ENCODE peak calls at places on chromosomes 5 and 9, in seven cellular contexts. One of them, this sample, is unnamed.

GRCh38 chr9:20042312-20042711 is 253.5 kb upstream of the SLC24A2 start:
- DNase-seq in thyroid gland: no peak
- DNase-seq in HepG2: no peak
- DNase-seq in heart left ventricle: no peak
- DNase-seq in IMR-90: no peak
- DNase-seq in upper lobe of left lung: no peak
- DNase-seq in A549: no peak
- DNase-seq in this sample: no peak

GRCh38 chr5:135242021-135242480 is 157.0 kb downstream of the MACROH2A1 start:
- DNase-seq in thyroid gland: peak; percentile 87
- DNase-seq in HepG2: no peak
- DNase-seq in heart left ventricle: no peak
- DNase-seq in IMR-90: peak; percentile 64
- DNase-seq in upper lobe of left lung: no peak
- DNase-seq in A549: no peak
- DNase-seq in this sample: no peak

GRCh38 chr9:27489087-27489876 is 34.8 kb upstream of the IFNK start:
- DNase-seq in thyroid gland: no peak
- DNase-seq in HepG2: no peak
- DNase-seq in heart left ventricle: no peak
- DNase-seq in IMR-90: no peak
- DNase-seq in upper lobe of left lung: no peak
- DNase-seq in A549: no peak
- DNase-seq in this sample: no peak

GRCh38 chr9:89814340-89815040 is 209.7 kb downstream of the GADD45G start:
- DNase-seq in thyroid gland: no peak
- DNase-seq in HepG2: no peak
- DNase-seq in heart left ventricle: no peak
- DNase-seq in IMR-90: peak; percentile 3
- DNase-seq in upper lobe of left lung: no peak
- DNase-seq in A549: no peak
- DNase-seq in this sample: no peak

GRCh38 chr9:85118990-85119755 is 449.6 kb downstream of the NTRK2 start:
- DNase-seq in thyroid gland: no peak
- DNase-seq in HepG2: no peak
- DNase-seq in heart left ventricle: no peak
- DNase-seq in IMR-90: no peak
- DNase-seq in upper lobe of left lung: no peak
- DNase-seq in A549: peak; percentile 4
- DNase-seq in this sample: no peak

GRCh38 chr5:126031989-126032716 is 391.1 kb upstream of the GRAMD2B start:
- DNase-seq in thyroid gland: peak; percentile 45
- DNase-seq in HepG2: no peak
- DNase-seq in heart left ventricle: peak; percentile 80
- DNase-seq in IMR-90: peak; percentile 35
- DNase-seq in upper lobe of left lung: no peak
- DNase-seq in A549: no peak
- DNase-seq in this sample: no peak

GRCh38 chr5:100855295-100855694 is 47.8 kb downstream of the ST8SIA4 start:
- DNase-seq in thyroid gland: no peak
- DNase-seq in HepG2: no peak
- DNase-seq in heart left ventricle: no peak
- DNase-seq in IMR-90: no peak
- DNase-seq in upper lobe of left lung: no peak
- DNase-seq in A549: no peak
- DNase-seq in this sample: no peak

GRCh38 chr5:67166460-67166871 is 30.1 kb downstream of the CD180 start:
- DNase-seq in thyroid gland: peak; percentile 38
- DNase-seq in HepG2: no peak
- DNase-seq in heart left ventricle: peak; percentile 55
- DNase-seq in IMR-90: no peak
- DNase-seq in upper lobe of left lung: peak; percentile 88
- DNase-seq in A549: no peak
- DNase-seq in this sample: peak; percentile 87

GRCh38 chr9:117224676-117225075 is 190.2 kb downstream of the ASTN2 start:
- DNase-seq in thyroid gland: no peak
- DNase-seq in HepG2: no peak
- DNase-seq in heart left ventricle: no peak
- DNase-seq in IMR-90: no peak
- DNase-seq in upper lobe of left lung: no peak
- DNase-seq in A549: no peak
- DNase-seq in this sample: no peak

GRCh38 chr5:139065296-139065695 is 132.9 kb downstream of the SIL1 start:
- DNase-seq in thyroid gland: peak; percentile 90
- DNase-seq in HepG2: no peak
- DNase-seq in heart left ventricle: no peak
- DNase-seq in IMR-90: peak; percentile 29
- DNase-seq in upper lobe of left lung: no peak
- DNase-seq in A549: no peak
- DNase-seq in this sample: no peak

GRCh38 chr5:69329905-69330489 is 2.6 kb downstream of the CCDC125 start:
- DNase-seq in thyroid gland: no peak
- DNase-seq in HepG2: no peak
- DNase-seq in heart left ventricle: no peak
- DNase-seq in IMR-90: peak; percentile 39
- DNase-seq in upper lobe of left lung: no peak
- DNase-seq in A549: no peak
- DNase-seq in this sample: no peak

GRCh38 chr5:69326365-69326764 is 6.2 kb downstream of the CCDC125 start:
- DNase-seq in thyroid gland: no peak
- DNase-seq in HepG2: no peak
- DNase-seq in heart left ventricle: no peak
- DNase-seq in IMR-90: no peak
- DNase-seq in upper lobe of left lung: no peak
- DNase-seq in A549: no peak
- DNase-seq in this sample: no peak

GRCh38 chr5:69335341-69335975 is 2.9 kb upstream of the CCDC125 start:
- DNase-seq in thyroid gland: no peak
- DNase-seq in HepG2: no peak
- DNase-seq in heart left ventricle: no peak
- DNase-seq in IMR-90: no peak
- DNase-seq in upper lobe of left lung: no peak
- DNase-seq in A549: no peak
- DNase-seq in this sample: no peak

GRCh38 chr5:69334793-69335268 is 2.2 kb upstream of the CCDC125 start:
- DNase-seq in thyroid gland: peak; percentile 93
- DNase-seq in HepG2: peak; percentile 72
- DNase-seq in heart left ventricle: peak; percentile 84
- DNase-seq in IMR-90: peak; percentile 76
- DNase-seq in upper lobe of left lung: peak; percentile 90
- DNase-seq in A549: peak; percentile 85
- DNase-seq in this sample: peak; percentile 77

GRCh38 chr5:69331528-69332445 is 814 bp downstream of the CCDC125 start:
- DNase-seq in thyroid gland: peak; percentile 14
- DNase-seq in HepG2: peak; percentile 86
- DNase-seq in heart left ventricle: no peak
- DNase-seq in IMR-90: no peak
- DNase-seq in upper lobe of left lung: no peak
- DNase-seq in A549: no peak
- DNase-seq in this sample: no peak
- TF ChIP-seq POLR2A in thyroid gland: no peak
- TF ChIP-seq POLR2A in HepG2: peak; percentile 35
- TF ChIP-seq POLR2A in heart left ventricle: no peak
- TF ChIP-seq POLR2A in IMR-90: no peak
- TF ChIP-seq POLR2A in upper lobe of left lung: no peak
- TF ChIP-seq POLR2A in A549: no peak
- TF ChIP-seq POLR2A in this sample: peak; percentile 54

GRCh38 chr9:97591535-97591934 is 41.6 kb downstream of the TSTD2 start:
- DNase-seq in thyroid gland: no peak
- DNase-seq in HepG2: no peak
- DNase-seq in heart left ventricle: no peak
- DNase-seq in IMR-90: no peak
- DNase-seq in upper lobe of left lung: no peak
- DNase-seq in A549: no peak
- DNase-seq in this sample: no peak

GRCh38 chr9:97598461-97599288 is 34.5 kb downstream of the TSTD2 start:
- DNase-seq in thyroid gland: peak; percentile 87
- DNase-seq in HepG2: peak; percentile 69
- DNase-seq in heart left ventricle: peak; percentile 79
- DNase-seq in IMR-90: peak; percentile 82
- DNase-seq in upper lobe of left lung: no peak
- DNase-seq in A549: peak; percentile 81
- DNase-seq in this sample: peak; percentile 90

GRCh38 chr9:97593960-97594359 is 39.2 kb downstream of the TSTD2 start:
- DNase-seq in thyroid gland: no peak
- DNase-seq in HepG2: no peak
- DNase-seq in heart left ventricle: no peak
- DNase-seq in IMR-90: peak; percentile 12
- DNase-seq in upper lobe of left lung: no peak
- DNase-seq in A549: no peak
- DNase-seq in this sample: no peak

GRCh38 chr9:97596906-97597305 is 36.3 kb downstream of the TSTD2 start:
- DNase-seq in thyroid gland: peak; percentile 65
- DNase-seq in HepG2: no peak
- DNase-seq in heart left ventricle: no peak
- DNase-seq in IMR-90: no peak
- DNase-seq in upper lobe of left lung: no peak
- DNase-seq in A549: no peak
- DNase-seq in this sample: no peak

DNA sequence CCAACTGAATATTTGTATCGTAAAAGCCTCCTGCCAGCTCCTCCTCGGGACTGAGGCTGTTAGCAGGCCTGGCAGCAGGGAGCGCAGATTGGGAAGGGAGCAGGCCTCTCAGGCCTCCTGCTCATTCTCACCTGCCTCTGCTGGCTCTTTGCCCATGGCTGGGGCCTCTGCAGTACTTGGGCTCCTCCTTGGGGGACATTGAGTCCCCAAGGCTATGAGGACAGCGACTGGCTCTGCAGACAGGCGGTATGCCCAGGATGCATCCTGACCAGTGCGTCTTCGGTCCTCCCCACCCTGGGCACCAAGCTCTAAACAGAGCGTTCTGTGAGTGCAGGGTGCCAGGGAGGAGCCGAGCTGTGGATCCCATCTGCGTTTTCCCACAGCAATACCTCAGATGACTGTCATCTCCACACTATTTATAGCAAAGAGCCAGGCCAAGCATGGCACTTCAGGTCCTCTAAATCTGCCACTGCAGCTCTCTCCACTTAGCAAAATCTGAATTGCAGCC is 38.7 kb downstream of the TSTD2 start:
- DNase-seq in thyroid gland: peak; percentile 47
- DNase-seq in HepG2: no peak
- DNase-seq in heart left ventricle: peak; percentile 62
- DNase-seq in IMR-90: no peak
- DNase-seq in upper lobe of left lung: no peak
- DNase-seq in A549: no peak
- DNase-seq in this sample: no peak
- H3K4me1 ChIP-seq in thyroid gland: peaks cover 31% of the 10 kb centered on the region
- H3K4me1 ChIP-seq in HepG2: peaks cover 6% of the 10 kb centered on the region
- H3K4me1 ChIP-seq in heart left ventricle: peaks cover 13% of the 10 kb centered on the region
- H3K4me1 ChIP-seq in IMR-90: no peaks in the 10 kb centered on the region
- H3K4me1 ChIP-seq in upper lobe of left lung: peaks cover 8% of the 10 kb centered on the region
- H3K4me1 ChIP-seq in A549: no peaks in the 10 kb centered on the region
- H3K4me1 ChIP-seq in this sample: no peaks in the 10 kb centered on the region

GRCh38 chr9:88308831-88309230 is 79.4 kb upstream of the SPIN1 start:
- DNase-seq in thyroid gland: no peak
- DNase-seq in HepG2: no peak
- DNase-seq in heart left ventricle: no peak
- DNase-seq in IMR-90: no peak
- DNase-seq in upper lobe of left lung: no peak
- DNase-seq in A549: no peak
- DNase-seq in this sample: no peak

GRCh38 chr9:88302579-88303324 is 85.5 kb upstream of the SPIN1 start:
- DNase-seq in thyroid gland: no peak
- DNase-seq in HepG2: no peak
- DNase-seq in heart left ventricle: no peak
- DNase-seq in IMR-90: no peak
- DNase-seq in upper lobe of left lung: no peak
- DNase-seq in A549: no peak
- DNase-seq in this sample: no peak

GRCh38 chr9:88303785-88304495 is 84.3 kb upstream of the SPIN1 start:
- DNase-seq in thyroid gland: no peak
- DNase-seq in HepG2: no peak
- DNase-seq in heart left ventricle: no peak
- DNase-seq in IMR-90: peak; percentile 58
- DNase-seq in upper lobe of left lung: no peak
- DNase-seq in A549: no peak
- DNase-seq in this sample: no peak

GRCh38 chr9:88310310-88310980 is 77.8 kb upstream of the SPIN1 start:
- DNase-seq in thyroid gland: no peak
- DNase-seq in HepG2: peak; percentile 14
- DNase-seq in heart left ventricle: no peak
- DNase-seq in IMR-90: peak; percentile 16
- DNase-seq in upper lobe of left lung: no peak
- DNase-seq in A549: no peak
- DNase-seq in this sample: no peak

DNA sequence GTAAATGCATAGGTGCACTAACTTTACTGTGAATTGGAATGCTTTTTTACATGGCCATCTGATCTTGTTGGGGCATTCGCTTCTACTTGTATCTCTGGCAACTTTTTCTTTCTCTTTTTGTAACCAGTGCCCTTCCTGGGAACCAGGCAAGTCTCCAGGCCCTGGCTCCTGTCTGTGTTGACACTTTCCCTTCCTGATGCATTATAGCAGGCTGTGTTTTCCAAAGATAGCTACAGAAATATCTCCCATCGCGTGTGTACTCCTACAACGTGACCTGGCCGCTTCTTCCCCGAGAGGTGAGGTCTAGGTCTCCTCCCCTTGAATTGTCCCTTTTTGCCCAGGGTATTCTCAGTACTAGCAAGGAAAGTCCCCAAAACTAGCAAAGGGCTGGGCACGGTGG is 81.1 kb upstream of the SPIN1 start:
- DNase-seq in thyroid gland: no peak
- DNase-seq in HepG2: no peak
- DNase-seq in heart left ventricle: peak; percentile 11
- DNase-seq in IMR-90: no peak
- DNase-seq in upper lobe of left lung: no peak
- DNase-seq in A549: no peak
- DNase-seq in this sample: no peak
- TF ChIP-seq POLR2A in thyroid gland: no peak
- TF ChIP-seq POLR2A in HepG2: no peak
- TF ChIP-seq POLR2A in heart left ventricle: no peak
- TF ChIP-seq POLR2A in IMR-90: no peak
- TF ChIP-seq POLR2A in upper lobe of left lung: no peak
- TF ChIP-seq POLR2A in A549: no peak
- TF ChIP-seq POLR2A in this sample: no peak

GRCh38 chr5:95817430-95817829 is 5.1 kb downstream of the GLRX start:
- DNase-seq in thyroid gland: no peak
- DNase-seq in HepG2: no peak
- DNase-seq in heart left ventricle: no peak
- DNase-seq in IMR-90: peak; percentile 76
- DNase-seq in upper lobe of left lung: no peak
- DNase-seq in A549: no peak
- DNase-seq in this sample: no peak

GRCh38 chr5:95816341-95816740 is 6.2 kb downstream of the GLRX start:
- DNase-seq in thyroid gland: no peak
- DNase-seq in HepG2: no peak
- DNase-seq in heart left ventricle: no peak
- DNase-seq in IMR-90: no peak
- DNase-seq in upper lobe of left lung: no peak
- DNase-seq in A549: no peak
- DNase-seq in this sample: no peak

GRCh38 chr5:95815143-95815729 is 7.3 kb downstream of the GLRX start:
- DNase-seq in thyroid gland: no peak
- DNase-seq in HepG2: no peak
- DNase-seq in heart left ventricle: no peak
- DNase-seq in IMR-90: no peak
- DNase-seq in upper lobe of left lung: no peak
- DNase-seq in A549: no peak
- DNase-seq in this sample: no peak

GRCh38 chr5:95818181-95819147 is 4.1 kb downstream of the GLRX start:
- DNase-seq in thyroid gland: no peak
- DNase-seq in HepG2: no peak
- DNase-seq in heart left ventricle: no peak
- DNase-seq in IMR-90: no peak
- DNase-seq in upper lobe of left lung: no peak
- DNase-seq in A549: no peak
- DNase-seq in this sample: peak; percentile 66

GRCh38 chr5:95816803-95817202 is 5.7 kb downstream of the GLRX start:
- DNase-seq in thyroid gland: peak; percentile 47
- DNase-seq in HepG2: no peak
- DNase-seq in heart left ventricle: no peak
- DNase-seq in IMR-90: no peak
- DNase-seq in upper lobe of left lung: no peak
- DNase-seq in A549: no peak
- DNase-seq in this sample: no peak
- H3K4me1 ChIP-seq in thyroid gland: peaks cover 50% of the 10 kb centered on the region
- H3K4me1 ChIP-seq in HepG2: peaks cover 72% of the 10 kb centered on the region
- H3K4me1 ChIP-seq in heart left ventricle: peaks cover 50% of the 10 kb centered on the region
- H3K4me1 ChIP-seq in IMR-90: peaks cover 22% of the 10 kb centered on the region
- H3K4me1 ChIP-seq in upper lobe of left lung: peaks cover 68% of the 10 kb centered on the region
- H3K4me1 ChIP-seq in A549: peaks cover 51% of the 10 kb centered on the region
- H3K4me1 ChIP-seq in this sample: peaks cover 7% of the 10 kb centered on the region